ENCODE peak calls at places on chromosome 11, in six cellular contexts. I is lower lobe of right lung, E is kidney, H is PC-9, P is choroid plexus epithelial cell, X is HCT116. V is an unnamed sample.

GRCh38 chr11:117647872-117648271 is 149.1 kb downstream of the DSCAML1 start:
- DNase-seq in I (no peak), E (no peak), H (no peak), P (no peak), X (no peak), V (no peak)

GRCh38 chr11:64245401-64245796 is 1.3 kb downstream of the PPP1R14B start:
- DNase-seq in I (no peak), E (no peak), H (no peak), P (no peak), X (no peak), V (no peak)

GRCh38 chr11:269146-269890 is 8.9 kb upstream of the NLRP6 start:
- DNase-seq in I (no peak), E (peak), H (no peak), P (peak), X (no peak), V (no peak)

GRCh38 chr11:57249384-57250319 is 12.6 kb upstream of the APLNR start:
- DNase-seq in I (peak), E (peak), H (peak), P (peak), X (peak), V (no peak)

GRCh38 chr11:112770017-112770416 is 191.2 kb upstream of the NCAM1 start:
- DNase-seq in I (no peak), E (no peak), H (no peak), P (no peak), X (no peak), V (no peak)

GRCh38 chr11:6604081-6604626 is 580 bp downstream of the ILK start:
- DNase-seq in I (no peak), E (peak), H (peak), P (peak), X (no peak), V (no peak)

GRCh38 chr11:46001427-46002049 is 79.1 kb downstream of the LARGE2 start:
- DNase-seq in I (no peak), E (no peak), H (no peak), P (peak), X (no peak), V (no peak)

GRCh38 chr11:103681855-103682254 is 354.6 kb upstream of the DDI1 start:
- DNase-seq in I (no peak), E (no peak), H (no peak), P (no peak), X (no peak), V (no peak)

GRCh38 chr11:47516984-47517853 is 35.7 kb downstream of the CELF1 start:
- DNase-seq in I (no peak), E (no peak), H (no peak), P (no peak), X (no peak), V (no peak)

GRCh38 chr11:3022300-3022967 is 30.3 kb upstream of the NAP1L4 start:
- DNase-seq in I (no peak), E (peak), H (no peak), P (peak), X (no peak), V (peak)

GRCh38 chr11:62792193-62792575 is 378 bp upstream of the TMEM223 start:
- DNase-seq in I (no peak), E (peak), H (no peak), P (no peak), X (no peak), V (no peak)

GRCh38 chr11:117076941-117077659 is 21.1 kb downstream of the SIK3 start:
- DNase-seq in I (no peak), E (no peak), H (no peak), P (peak), X (no peak), V (no peak)

GRCh38 chr11:45331839-45332485 is 45.8 kb upstream of the SYT13 start:
- DNase-seq in I (no peak), E (no peak), H (no peak), P (no peak), X (no peak), V (no peak)

GRCh38 chr11:121634889-121635288 is 182.1 kb upstream of the SORL1-AS1 start:
- DNase-seq in I (no peak), E (no peak), H (no peak), P (peak), X (no peak), V (peak)

GRCh38 chr11:62665630-62666258 is 632 bp downstream of the CSKMT start:
- DNase-seq in I (peak), E (peak), H (peak), P (peak), X (no peak), V (no peak)

GRCh38 chr11:34027516-34028406 is 23.8 kb upstream of the CAPRIN1 start:
- DNase-seq in I (no peak), E (no peak), H (no peak), P (no peak), X (no peak), V (no peak)

GRCh38 chr11:104870910-104871309 is 27.4 kb downstream of the CASP12 start:
- DNase-seq in I (no peak), E (no peak), H (no peak), P (peak), X (no peak), V (no peak)

GRCh38 chr11:69380921-69381581 is 87.1 kb downstream of the MYEOV start:
- DNase-seq in I (no peak), E (peak), H (peak), P (no peak), X (no peak), V (no peak)

GRCh38 chr11:124086447-124086846 is 28.8 kb upstream of the VWA5A start:
- DNase-seq in I (no peak), E (no peak), H (no peak), P (peak), X (no peak), V (no peak)

GRCh38 chr11:67272327-67273259 is 6.3 kb downstream of the GRK2 start:
- DNase-seq in I (peak), E (peak), H (no peak), P (no peak), X (no peak), V (no peak)

GRCh38 chr11:65182258-65183170 is 786 bp downstream of the CAPN1 start:
- DNase-seq in I (peak), E (peak), H (peak), P (peak), X (peak), V (no peak)

GRCh38 chr11:70066628-70067027 is 11.5 kb upstream of the ANO1 start:
- DNase-seq in I (no peak), E (no peak), H (no peak), P (no peak), X (no peak), V (no peak)

GRCh38 chr11:130131957-130132850 is 27.4 kb upstream of the ST14 start:
- DNase-seq in I (no peak), E (no peak), H (peak), P (peak), X (peak), V (no peak)

GRCh38 chr11:119567667-119568582 is 145.0 kb upstream of the THY1 start:
- DNase-seq in I (no peak), E (no peak), H (peak), P (peak), X (no peak), V (peak)

GRCh38 chr11:112650568-112650967 is 310.7 kb upstream of the NCAM1 start:
- DNase-seq in I (no peak), E (no peak), H (no peak), P (no peak), X (no peak), V (no peak)

GRCh38 chr11:77201991-77202841 is 74.2 kb downstream of the MYO7A start:
- DNase-seq in I (peak), E (peak), H (no peak), P (no peak), X (no peak), V (no peak)

GRCh38 chr11:103920933-103921332 is 115.5 kb upstream of the DDI1 start:
- DNase-seq in I (no peak), E (no peak), H (no peak), P (peak), X (no peak), V (no peak)

GRCh38 chr11:106961518-106961917 is 56.8 kb downstream of the GUCY1A2 start:
- DNase-seq in I (no peak), E (no peak), H (no peak), P (peak), X (no peak), V (peak)

GRCh38 chr11:2090172-2091111 is 48.7 kb downstream of the IGF2 start:
- DNase-seq in I (peak), E (no peak), H (no peak), P (no peak), X (no peak), V (no peak)

GRCh38 chr11:9462806-9463537 is 2.2 kb downstream of the ZNF143 start:
- DNase-seq in I (no peak), E (no peak), H (no peak), P (peak), X (no peak), V (no peak)
- H3K4me3 ChIP-seq in I (no peak), E (no peak), H (peak), P (no peak), X (peak), V (no peak)

GRCh38 chr11:126404367-126404766 is 48.9 kb downstream of the ST3GAL4 start:
- DNase-seq in I (no peak), E (no peak), H (no peak), P (no peak), X (no peak), V (no peak)

GRCh38 chr11:126405906-126406305 is 50.4 kb downstream of the ST3GAL4 start:
- DNase-seq in I (no peak), E (peak), H (peak), P (no peak), X (peak), V (no peak)

GRCh38 chr11:126405374-126405773 is 49.9 kb downstream of the ST3GAL4 start:
- DNase-seq in I (no peak), E (no peak), H (peak), P (no peak), X (peak), V (no peak)

GRCh38 chr11:126403039-126403438 is 47.6 kb downstream of the ST3GAL4 start:
- DNase-seq in I (no peak), E (no peak), H (peak), P (no peak), X (no peak), V (no peak)

GRCh38 chr11:126403658-126404057 is 48.2 kb downstream of the ST3GAL4 start:
- DNase-seq in I (no peak), E (no peak), H (peak), P (no peak), X (no peak), V (no peak)
- H3K4me3 ChIP-seq in I (no peak), E (no peak), H (peak), P (no peak), X (no peak), V (no peak)

GRCh38 chr11:74730601-74731260 is 495 bp downstream of the CHRDL2 start:
- DNase-seq in I (no peak), E (no peak), H (no peak), P (no peak), X (no peak), V (no peak)
- H3K4me3 ChIP-seq in I (no peak), E (no peak), H (no peak), P (no peak), X (no peak), V (peak)

GRCh38 chr11:12827929-12828812 is 153.9 kb downstream of the TEAD1 start:
- DNase-seq in I (no peak), E (no peak), H (peak), P (peak), X (no peak), V (no peak)
- H3K4me3 ChIP-seq in I (peak), E (peak), H (peak), P (peak), X (no peak), V (peak)

GRCh38 chr11:16321148-16321547 is 35.2 kb downstream of the SOX6 start:
- DNase-seq in I (no peak), E (no peak), H (no peak), P (no peak), X (no peak), V (no peak)

GRCh38 chr11:16318320-16318719 is 38.0 kb downstream of the SOX6 start:
- DNase-seq in I (no peak), E (no peak), H (no peak), P (no peak), X (no peak), V (no peak)

GRCh38 chr11:16317712-16318111 is 38.6 kb downstream of the SOX6 start:
- DNase-seq in I (no peak), E (no peak), H (no peak), P (no peak), X (no peak), V (no peak)

GRCh38 chr11:16326679-16327297 is 29.6 kb downstream of the SOX6 start:
- DNase-seq in I (no peak), E (no peak), H (no peak), P (no peak), X (no peak), V (peak)

DNA sequence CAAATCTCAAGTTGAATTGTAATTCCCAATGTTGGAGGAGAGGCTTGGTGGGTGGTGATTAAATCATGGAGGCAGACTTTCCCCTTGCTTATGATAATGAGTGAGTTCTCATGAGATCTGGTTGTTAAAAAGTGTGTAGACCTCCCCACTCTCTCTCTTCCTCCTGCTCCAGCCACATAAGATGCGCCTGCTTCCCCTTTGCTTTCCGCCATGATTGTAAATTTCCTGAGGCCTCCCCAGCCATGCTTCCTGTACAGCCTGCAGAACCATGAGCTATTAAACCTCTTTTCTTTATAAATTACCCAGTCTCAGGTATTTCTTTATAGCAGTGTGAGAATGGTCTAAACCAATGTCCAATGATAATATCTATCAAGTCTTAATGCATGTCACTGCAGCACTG is 34.2 kb downstream of the SOX6 start:
- DNase-seq in I (no peak), E (no peak), H (no peak), P (no peak), X (no peak), V (no peak)
- H3K4me3 ChIP-seq in I (no peak), E (no peak), H (no peak), P (no peak), X (no peak), V (no peak)

DNA sequence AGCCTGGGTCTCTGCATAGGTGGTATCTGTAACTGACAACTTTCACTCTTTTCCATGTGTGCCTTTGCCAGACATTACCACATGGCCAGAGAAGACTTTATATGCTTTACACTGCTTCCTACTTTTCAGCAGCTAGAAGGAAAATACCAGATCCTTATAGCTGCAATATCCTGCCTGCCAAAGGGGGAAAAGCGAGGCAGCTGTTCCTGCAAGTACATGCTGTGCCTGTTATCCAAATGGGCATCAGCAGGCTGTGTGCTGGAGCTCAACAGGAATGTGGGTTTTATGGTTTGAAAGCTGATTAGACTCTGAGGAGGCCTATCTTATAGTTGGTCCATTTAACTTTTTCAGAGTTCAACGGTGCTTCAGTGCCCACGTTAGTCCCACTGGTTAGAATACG is 547.1 kb downstream of the RAB38 start:
- DNase-seq in I (no peak), E (no peak), H (no peak), P (no peak), X (no peak), V (no peak)
- H3K4me3 ChIP-seq in I (no peak), E (no peak), H (no peak), P (no peak), X (no peak), V (no peak)

DNA sequence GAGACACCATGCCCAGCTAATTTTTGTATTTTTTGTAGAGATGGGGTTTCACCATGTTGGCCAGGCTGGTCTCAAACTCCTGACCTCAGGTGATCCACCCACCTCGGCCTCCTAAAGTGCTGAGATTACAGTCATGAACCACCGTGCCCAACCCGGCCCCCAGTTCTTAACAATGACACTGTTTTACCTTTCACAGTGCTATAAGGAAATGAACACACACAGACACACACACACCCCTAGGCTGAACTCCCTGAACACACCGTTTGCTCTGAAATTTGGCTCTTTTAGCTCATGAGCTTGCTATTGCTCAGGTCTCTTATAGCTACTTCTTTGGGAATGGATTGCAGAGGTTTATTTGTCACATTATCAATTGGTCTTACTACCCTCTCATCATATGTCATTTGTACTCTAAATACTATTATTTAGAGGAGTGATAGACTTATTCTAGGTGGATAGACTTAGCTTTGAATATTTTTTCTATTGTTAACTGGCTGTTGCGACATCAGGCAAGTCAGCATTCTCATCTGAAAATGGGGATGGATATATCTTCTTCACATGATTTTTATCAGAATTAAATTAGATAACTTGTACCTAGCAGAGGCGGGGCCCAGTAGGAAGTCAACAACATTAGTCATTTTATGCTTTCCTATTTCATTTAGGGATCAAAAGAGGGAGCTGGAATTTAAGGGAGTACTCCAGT is 2.1 kb downstream of the LYVE1 start:
- DNase-seq in I (no peak), E (no peak), H (no peak), P (no peak), X (no peak), V (no peak)
- H3K4me3 ChIP-seq in I (peak), E (no peak), H (no peak), P (no peak), X (no peak), V (no peak)

DNA sequence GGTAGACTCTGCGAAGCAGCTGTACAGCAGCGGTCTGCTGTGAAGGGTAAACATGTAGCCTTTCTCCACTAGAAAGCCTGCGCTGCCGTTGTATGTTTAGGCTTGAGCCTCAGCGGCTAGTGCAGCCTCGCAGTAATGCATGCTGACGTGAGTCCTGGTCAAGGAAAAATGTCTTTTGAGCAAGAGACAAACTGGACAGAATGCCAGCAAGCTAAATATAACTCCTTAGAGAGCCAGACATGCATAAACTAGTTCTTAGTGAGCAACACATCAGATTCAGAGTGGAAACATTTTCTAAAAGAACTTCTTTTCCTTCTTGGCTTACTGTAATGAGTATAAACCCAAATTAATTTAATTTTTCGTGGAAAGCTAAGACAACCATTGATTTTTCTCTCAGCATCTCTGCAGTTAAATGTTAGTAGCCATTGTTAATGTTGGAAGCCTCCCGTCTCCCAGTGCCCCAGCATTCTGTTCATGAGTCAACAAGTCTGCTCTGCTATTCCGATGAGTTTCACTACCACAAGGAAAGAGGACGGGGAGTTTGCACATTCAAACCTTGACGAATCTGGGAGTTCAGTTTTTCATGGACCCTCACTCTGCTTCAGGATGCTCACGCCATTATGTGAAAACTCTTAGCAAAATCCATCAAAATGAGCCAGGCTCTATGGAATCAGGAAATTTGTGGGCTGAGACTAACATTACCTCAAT is 51.4 kb downstream of the JAM3 start:
- DNase-seq in I (no peak), E (peak), H (no peak), P (peak), X (no peak), V (peak)
- H3K4me3 ChIP-seq in I (peak), E (no peak), H (no peak), P (peak), X (no peak), V (no peak)

GRCh38 chr11:93529707-93530467 is 13.3 kb downstream of the SMCO4 start:
- DNase-seq in I (peak), E (no peak), H (no peak), P (peak), X (no peak), V (no peak)

GRCh38 chr11:93536346-93536871 is 6.8 kb downstream of the SMCO4 start:
- DNase-seq in I (no peak), E (no peak), H (no peak), P (no peak), X (no peak), V (no peak)

GRCh38 chr11:93528757-93529639 is 14.2 kb downstream of the SMCO4 start:
- DNase-seq in I (no peak), E (no peak), H (no peak), P (peak), X (no peak), V (no peak)

GRCh38 chr11:93530468-93530826 is 12.7 kb downstream of the SMCO4 start:
- DNase-seq in I (no peak), E (no peak), H (no peak), P (no peak), X (no peak), V (no peak)

DNA sequence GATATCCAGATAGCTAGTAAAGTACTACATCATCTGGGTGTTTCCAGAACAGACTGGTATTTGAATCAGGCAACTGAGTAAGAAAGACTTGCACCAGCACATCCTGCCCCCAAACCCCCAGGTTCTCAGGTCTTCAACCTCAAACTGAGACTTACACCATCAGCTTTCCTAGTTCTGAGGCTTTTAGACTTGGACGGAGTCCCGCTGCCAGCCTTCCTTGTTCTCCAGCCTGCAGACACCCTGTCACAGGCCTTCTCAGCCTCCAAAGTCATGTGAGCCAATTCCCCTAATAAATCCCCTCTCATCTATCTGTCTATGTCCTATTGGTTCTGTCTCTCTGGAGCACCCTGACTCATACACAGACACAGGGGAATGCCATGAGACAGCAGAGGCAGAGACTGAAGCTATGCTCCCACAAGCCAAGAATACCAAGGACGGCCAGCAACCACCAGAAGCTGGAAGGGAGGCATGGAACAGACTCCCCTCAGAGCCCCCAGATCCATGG is 10.9 kb downstream of the SMCO4 start:
- DNase-seq in I (no peak), E (no peak), H (no peak), P (peak), X (no peak), V (no peak)
- H3K4me3 ChIP-seq in I (no peak), E (no peak), H (no peak), P (no peak), X (no peak), V (no peak)

GRCh38 chr11:42179211-42179610 is 719.8 kb upstream of the LRRC4C start:
- DNase-seq in I (no peak), E (no peak), H (no peak), P (no peak), X (no peak), V (no peak)
- H3K4me3 ChIP-seq in I (no peak), E (no peak), H (no peak), P (no peak), X (no peak), V (no peak)